ENCODE peak calls at places on chromosome 1, in four cellular contexts. X, U, H and Z are unnamed samples.

GRCh38 chr1:10693497-10694273 is 102.8 kb downstream of the CASZ1 start:
- DNase-seq in X (no peak), U (peak), H (no peak), Z (no peak)

GRCh38 chr1:214587165-214587564 is 15.8 kb upstream of the CENPF start:
- DNase-seq in X (no peak), U (no peak), H (no peak), Z (no peak)

GRCh38 chr1:225915538-225915991 is 8.5 kb downstream of the PYCR2 start:
- DNase-seq in X (no peak), U (no peak), H (no peak), Z (no peak)

GRCh38 chr1:60037669-60038068 is 35.9 kb downstream of the C1orf87 start:
- DNase-seq in X (no peak), U (no peak), H (no peak), Z (no peak)

GRCh38 chr1:55443175-55443933 is 228.2 kb upstream of the USP24 start:
- DNase-seq in X (peak), U (peak), H (no peak), Z (no peak)

GRCh38 chr1:18486195-18486594 is 5.5 kb downstream of the KLHDC7A start:
- DNase-seq in X (no peak), U (no peak), H (no peak), Z (peak)

GRCh38 chr1:205593532-205593931 is 38.3 kb downstream of the ELK4 start:
- DNase-seq in X (no peak), U (no peak), H (no peak), Z (no peak)

GRCh38 chr1:94970783-94971182 is 43.9 kb upstream of the CNN3 start:
- DNase-seq in X (no peak), U (no peak), H (no peak), Z (no peak)

GRCh38 chr1:36763771-36764170 is 270.5 kb downstream of the GRIK3 start:
- DNase-seq in X (no peak), U (no peak), H (no peak), Z (no peak)

GRCh38 chr1:103250441-103250861 is 142.1 kb upstream of the COL11A1 start:
- DNase-seq in X (peak), U (peak), H (peak), Z (peak)

GRCh38 chr1:204984499-204984898 is 58.5 kb upstream of the CNTN2 start:
- DNase-seq in X (no peak), U (no peak), H (no peak), Z (no peak)

GRCh38 chr1:15696956-15697521 is 12.9 kb downstream of the PLEKHM2 start:
- DNase-seq in X (no peak), U (no peak), H (no peak), Z (no peak)

GRCh38 chr1:78069784-78070183 is 24.0 kb downstream of the GIPC2 start:
- DNase-seq in X (no peak), U (no peak), H (no peak), Z (no peak)
- H2BK5ac ChIP-seq in X (no peak), U (no peak), H (no peak), Z (no peak)

GRCh38 chr1:44500181-44501021 is 95.3 kb downstream of the RNF220 start:
- DNase-seq in X (no peak), U (peak), H (peak), Z (peak)
- H2BK5ac ChIP-seq in X (no peak), U (no peak), H (peak), Z (no peak)

GRCh38 chr1:158103275-158103674 is 77.4 kb upstream of the CD1D start:
- DNase-seq in X (no peak), U (no peak), H (no peak), Z (no peak)

GRCh38 chr1:158100498-158100897 is 80.2 kb upstream of the CD1D start:
- DNase-seq in X (no peak), U (no peak), H (no peak), Z (no peak)

GRCh38 chr1:158101944-158102343 is 78.8 kb upstream of the CD1D start:
- DNase-seq in X (peak), U (peak), H (no peak), Z (no peak)

GRCh38 chr1:158103860-158104522 is 76.7 kb upstream of the CD1D start:
- DNase-seq in X (no peak), U (no peak), H (no peak), Z (peak)

DNA sequence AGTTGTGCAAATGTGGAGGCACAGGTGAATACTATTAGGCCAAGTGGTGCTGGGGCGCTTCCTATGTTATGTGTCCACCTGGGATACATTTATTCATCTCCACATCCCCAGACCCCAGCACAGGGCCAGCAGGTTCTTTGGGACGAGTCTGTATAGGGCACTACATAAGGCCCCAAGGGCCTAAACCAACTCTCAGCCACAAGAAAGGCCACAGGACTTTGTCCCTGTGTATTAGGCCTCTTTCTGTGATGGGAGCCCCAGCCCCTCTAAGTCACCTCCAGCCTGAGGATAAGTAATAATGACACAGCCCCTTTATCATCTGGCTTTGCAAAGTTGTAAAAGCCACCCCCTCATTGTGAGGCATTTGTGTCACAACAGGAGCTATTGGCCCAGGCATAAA is 79.2 kb upstream of the CD1D start:
- DNase-seq in X (peak), U (no peak), H (no peak), Z (no peak)
- H2BK5ac ChIP-seq in X (no peak), U (no peak), H (no peak), Z (no peak)

DNA sequence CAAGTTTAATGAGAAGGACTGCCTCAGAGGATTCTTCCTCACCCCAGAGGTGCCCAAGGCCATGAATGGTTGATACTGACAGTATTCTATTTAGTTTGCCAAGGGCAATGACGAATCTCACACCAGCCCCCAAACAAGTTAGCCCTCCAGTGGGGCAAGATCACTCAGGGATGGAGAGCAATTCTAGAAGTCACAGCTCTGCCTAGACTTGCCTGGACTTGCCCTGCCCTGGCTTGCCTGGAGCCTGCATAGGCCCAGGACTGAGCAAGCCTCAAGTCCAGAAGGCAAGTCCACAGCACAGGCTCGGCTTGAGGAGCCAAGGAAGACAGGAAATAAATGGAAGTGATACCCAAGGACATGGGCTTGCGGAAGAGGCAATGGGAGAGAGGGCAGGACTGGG is 39.5 kb upstream of the RGS16 start:
- DNase-seq in X (no peak), U (no peak), H (no peak), Z (no peak)
- H2BK5ac ChIP-seq in X (no peak), U (no peak), H (no peak), Z (no peak)

DNA sequence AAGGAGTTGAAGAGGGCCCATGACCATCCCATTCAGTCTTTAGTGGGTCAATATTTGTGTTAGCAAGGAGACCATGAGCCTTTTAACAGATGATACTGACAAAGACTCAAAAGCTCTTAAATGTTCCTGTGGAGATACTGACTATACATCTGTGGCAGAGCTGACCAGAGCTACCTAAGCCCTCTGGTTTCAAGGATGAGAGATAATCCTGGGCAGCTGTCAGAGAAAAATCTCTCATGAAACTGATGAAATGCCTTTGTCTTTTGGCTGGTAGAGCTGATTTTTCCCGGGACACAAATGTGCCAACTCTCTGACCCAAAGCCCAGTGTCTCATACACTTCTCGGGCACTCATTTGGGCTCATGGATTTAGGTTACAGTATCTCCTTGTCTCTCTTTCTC is 100.9 kb downstream of the XCL2 start:
- DNase-seq in X (no peak), U (no peak), H (no peak), Z (no peak)
- H2BK5ac ChIP-seq in X (no peak), U (no peak), H (no peak), Z (no peak)

GRCh38 chr1:155320661-155321576 is at the start of gene RUSC1:
- DNase-seq in X (peak), U (peak), H (no peak), Z (peak)
- H2BK5ac ChIP-seq in X (peak), U (no peak), H (no peak), Z (no peak)

GRCh38 chr1:3731543-3731942 is 20.7 kb upstream of the CCDC27 start:
- DNase-seq in X (no peak), U (no peak), H (no peak), Z (no peak)

GRCh38 chr1:3733603-3734591 is 18.4 kb upstream of the CCDC27 start:
- DNase-seq in X (no peak), U (no peak), H (no peak), Z (no peak)

GRCh38 chr1:3730556-3731247 is 21.5 kb upstream of the CCDC27 start:
- DNase-seq in X (no peak), U (no peak), H (no peak), Z (no peak)

GRCh38 chr1:3732747-3733602 is 19.3 kb upstream of the CCDC27 start:
- DNase-seq in X (no peak), U (no peak), H (no peak), Z (peak)

GRCh38 chr1:3731951-3732746 is 20.1 kb upstream of the CCDC27 start:
- DNase-seq in X (no peak), U (no peak), H (no peak), Z (no peak)
- H2BK5ac ChIP-seq in X (no peak), U (no peak), H (peak), Z (no peak)